ENCODE peak calls at places on chromosomes 7 and 10, in ten cellular contexts. S, O, N, M, X, A, B, R, Y and P are unnamed samples. For H3K4me1, the result is how much of the 10 kb centered on the place peaks cover.

GRCh38 chr7:134798155-134798554 is 18.7 kb downstream of the CALD1 start:
- DNase-seq in N (no peak), S (no peak), R (no peak), A (no peak), O (no peak), M (no peak), Y (no peak), X (no peak), B (no peak), P (no peak)

GRCh38 chr7:65840446-65840845 is 32.4 kb upstream of the VKORC1L1 start:
- DNase-seq in X (no peak), S (no peak), O (no peak), M (no peak), R (peak), Y (no peak), A (no peak), N (no peak), B (no peak), P (no peak)

GRCh38 chr10:69760086-69760485 is 41.6 kb upstream of the COL13A1 start:
- DNase-seq in R (no peak), S (no peak), N (no peak), X (no peak), B (no peak), M (no peak), Y (no peak), A (no peak), O (peak), P (no peak)

GRCh38 chr7:116598278-116598677 is 73.4 kb downstream of the CAV1 start:
- DNase-seq in R (no peak), X (no peak), A (no peak), S (no peak), M (no peak), O (no peak), Y (no peak), B (no peak), N (no peak), P (no peak)

GRCh38 chr7:137996386-137996851 is 5.5 kb downstream of the CREB3L2 start:
- DNase-seq in O (peak), X (no peak), B (peak), N (no peak), R (no peak), A (no peak), M (no peak), S (no peak), Y (no peak), P (no peak)

GRCh38 chr10:11149499-11149898 is 131.8 kb downstream of the CELF2 start:
- DNase-seq in M (no peak), R (no peak), Y (no peak), X (peak), A (no peak), O (no peak), N (peak), S (no peak), B (no peak), P (peak)

GRCh38 chr10:5518143-5518542 is 6.6 kb upstream of the CALML3 start:
- DNase-seq in Y (no peak), X (peak), R (no peak), S (no peak), N (no peak), O (no peak), B (no peak), M (no peak), A (no peak), P (no peak)

GRCh38 chr7:91550931-91551330 is 286.7 kb downstream of the FZD1 start:
- DNase-seq in B (no peak), S (no peak), N (no peak), X (no peak), A (no peak), O (no peak), M (no peak), Y (no peak), R (no peak), P (no peak)

GRCh38 chr10:117222552-117223412 is 18.1 kb upstream of the SLC18A2 start:
- DNase-seq in B (no peak), R (no peak), X (no peak), N (no peak), S (no peak), O (no peak), Y (no peak), M (no peak), A (no peak), P (no peak)

GRCh38 chr10:10222288-10222945 is 795.3 kb upstream of the CELF2 start:
- DNase-seq in B (no peak), Y (no peak), O (peak), A (no peak), N (no peak), S (no peak), R (no peak), M (no peak), X (no peak), P (no peak)

GRCh38 chr7:155577509-155577905 is 31.1 kb upstream of the CNPY1 start:
- DNase-seq in S (no peak), Y (no peak), O (no peak), N (no peak), A (no peak), R (no peak), B (no peak), M (no peak), X (no peak), P (no peak)

GRCh38 chr10:125473138-125473793 is 209.7 kb downstream of the TEX36 start:
- DNase-seq in O (no peak), B (no peak), M (no peak), Y (no peak), N (no peak), X (no peak), A (no peak), S (no peak), R (no peak), P (no peak)

GRCh38 chr10:71203716-71204115 is 8.7 kb upstream of the UNC5B start:
- DNase-seq in O (no peak), N (no peak), Y (no peak), M (no peak), R (no peak), B (no peak), S (no peak), A (no peak), X (no peak), P (no peak)

GRCh38 chr7:157663061-157663863 is 326.5 kb downstream of the DNAJB6 start:
- DNase-seq in Y (no peak), X (no peak), R (no peak), M (peak), S (no peak), N (no peak), O (no peak), A (no peak), B (no peak), P (no peak)

GRCh38 chr10:1366811-1367425 is 310.7 kb downstream of the WDR37 start:
- DNase-seq in B (no peak), A (no peak), Y (peak), O (no peak), M (peak), R (no peak), N (no peak), X (no peak), S (no peak), P (no peak)

GRCh38 chr10:46230615-46231014 is 56.2 kb upstream of the ANTXRL start:
- DNase-seq in N (no peak), A (no peak), S (no peak), M (no peak), R (no peak), B (no peak), Y (peak), O (no peak), X (no peak), P (no peak)

GRCh38 chr7:128859232-128860157 is 3.2 kb upstream of the ATP6V1F start:
- DNase-seq in S (no peak), A (no peak), Y (no peak), B (no peak), X (no peak), R (no peak), N (no peak), M (no peak), O (no peak), P (no peak)

GRCh38 chr10:131695814-131696165 is 205.0 kb upstream of the PPP2R2D start:
- DNase-seq in N (no peak), S (no peak), Y (no peak), R (no peak), O (no peak), M (peak), B (no peak), X (no peak), A (no peak), P (no peak)

GRCh38 chr10:95225136-95225535 is 31.1 kb downstream of the ACSM6 start:
- DNase-seq in X (no peak), Y (no peak), R (no peak), O (no peak), B (no peak), A (no peak), S (no peak), N (no peak), M (no peak), P (no peak)

GRCh38 chr7:150322114-150322832 is 882 bp upstream of the LRRC61 start:
- DNase-seq in N (peak), A (no peak), R (no peak), S (peak), O (no peak), X (no peak), Y (no peak), M (no peak), B (no peak), P (no peak)

GRCh38 chr10:88989824-88990527 is 622 bp upstream of the FAS start:
- DNase-seq in Y (peak), X (no peak), S (peak), B (no peak), R (no peak), N (no peak), A (peak), M (no peak), O (peak), P (no peak)

GRCh38 chr7:34463830-34464229 is 194.2 kb upstream of the NPSR1 start:
- DNase-seq in R (no peak), S (no peak), X (no peak), A (no peak), B (no peak), N (no peak), Y (no peak), M (no peak), O (no peak), P (no peak)

GRCh38 chr7:135620980-135621850 is 41.1 kb upstream of the STMP1 start:
- DNase-seq in M (peak), A (peak), B (no peak), R (peak), O (peak), S (peak), X (peak), N (peak), Y (no peak), P (no peak)

GRCh38 chr7:85177316-85177715 is 9.5 kb downstream of the SEMA3D start:
- DNase-seq in M (no peak), S (no peak), R (no peak), A (no peak), Y (no peak), B (no peak), X (no peak), N (no peak), O (no peak), P (no peak)

GRCh38 chr7:36794689-36795088 is 70.4 kb upstream of the AOAH start:
- DNase-seq in X (no peak), A (no peak), N (no peak), R (no peak), S (no peak), B (no peak), O (no peak), M (no peak), Y (no peak), P (no peak)

GRCh38 chr10:88555190-88555894 is 27.8 kb downstream of the RNLS start:
- DNase-seq in B (no peak), R (no peak), N (no peak), S (no peak), Y (no peak), A (no peak), O (no peak), X (no peak), M (no peak), P (no peak)

GRCh38 chr7:133290676-133291332 is 37.9 kb downstream of the EXOC4 start:
- DNase-seq in R (no peak), B (no peak), N (peak), X (no peak), A (no peak), M (no peak), S (no peak), O (peak), Y (no peak), P (no peak)

GRCh38 chr10:58587676-58588075 is 75.0 kb downstream of the BICC1 start:
- DNase-seq in M (no peak), S (no peak), A (no peak), X (no peak), N (no peak), B (no peak), R (no peak), O (no peak), Y (no peak), P (no peak)

GRCh38 chr7:151595702-151596340 is 76.1 kb upstream of the RHEB start:
- DNase-seq in X (no peak), O (no peak), N (no peak), B (no peak), M (peak), S (no peak), R (no peak), Y (peak), A (no peak), P (no peak)

DNA sequence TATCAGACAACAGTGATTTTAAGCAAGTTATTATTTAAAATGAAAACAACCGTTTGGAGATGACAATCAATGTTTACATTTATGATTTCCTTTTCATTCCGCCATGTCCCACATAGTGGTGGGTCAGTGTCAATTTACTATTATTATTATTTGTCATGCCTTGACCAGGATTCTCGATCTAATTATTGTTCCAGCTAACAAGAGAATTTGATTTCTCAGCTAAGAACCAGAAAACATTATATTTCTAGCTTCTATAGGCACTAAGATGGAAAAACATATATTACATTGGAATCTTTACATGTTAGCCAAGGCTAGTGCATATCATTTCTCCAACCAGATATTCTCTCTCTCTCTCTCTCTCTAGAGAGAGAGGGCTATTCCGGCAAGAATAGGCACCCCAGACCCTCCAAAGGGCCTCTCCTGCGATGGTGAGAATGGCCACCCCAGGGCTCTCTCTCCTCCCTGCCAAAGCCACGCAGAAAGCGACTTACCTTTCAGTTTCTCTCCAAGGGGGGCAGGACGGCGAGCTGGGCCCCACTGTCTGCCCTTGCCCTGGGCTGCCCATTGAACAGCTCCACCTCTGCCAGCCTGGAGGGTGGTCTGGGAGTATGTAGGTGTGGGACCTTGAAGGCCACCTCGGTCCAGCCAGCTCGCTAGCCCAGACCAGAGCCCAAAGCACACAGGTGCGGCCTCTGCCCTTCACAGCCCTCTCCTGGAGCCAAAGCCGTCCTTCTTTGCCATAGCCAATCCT is 2.4 kb downstream of the HOXA3 start:
- DNase-seq in N (no peak), X (peak), A (no peak), S (no peak), O (no peak), B (no peak), M (no peak), Y (peak), R (no peak), P (no peak)
- H3K4me3 ChIP-seq in N (no peak), X (peak), A (no peak), S (no peak), O (peak), B (peak), M (peak), Y (peak), R (peak), P (no peak)

GRCh38 chr10:28845009-28845682 is 167.8 kb downstream of the BAMBI start:
- DNase-seq in R (no peak), Y (no peak), X (no peak), O (peak), A (no peak), S (no peak), N (no peak), B (no peak), M (no peak), P (no peak)
- H3K4me1 ChIP-seq in R (under half), Y (under half), X (under half), O (under half), A (under half), S (under half), N (under half), B (under half), M (under half), P (under half)

DNA sequence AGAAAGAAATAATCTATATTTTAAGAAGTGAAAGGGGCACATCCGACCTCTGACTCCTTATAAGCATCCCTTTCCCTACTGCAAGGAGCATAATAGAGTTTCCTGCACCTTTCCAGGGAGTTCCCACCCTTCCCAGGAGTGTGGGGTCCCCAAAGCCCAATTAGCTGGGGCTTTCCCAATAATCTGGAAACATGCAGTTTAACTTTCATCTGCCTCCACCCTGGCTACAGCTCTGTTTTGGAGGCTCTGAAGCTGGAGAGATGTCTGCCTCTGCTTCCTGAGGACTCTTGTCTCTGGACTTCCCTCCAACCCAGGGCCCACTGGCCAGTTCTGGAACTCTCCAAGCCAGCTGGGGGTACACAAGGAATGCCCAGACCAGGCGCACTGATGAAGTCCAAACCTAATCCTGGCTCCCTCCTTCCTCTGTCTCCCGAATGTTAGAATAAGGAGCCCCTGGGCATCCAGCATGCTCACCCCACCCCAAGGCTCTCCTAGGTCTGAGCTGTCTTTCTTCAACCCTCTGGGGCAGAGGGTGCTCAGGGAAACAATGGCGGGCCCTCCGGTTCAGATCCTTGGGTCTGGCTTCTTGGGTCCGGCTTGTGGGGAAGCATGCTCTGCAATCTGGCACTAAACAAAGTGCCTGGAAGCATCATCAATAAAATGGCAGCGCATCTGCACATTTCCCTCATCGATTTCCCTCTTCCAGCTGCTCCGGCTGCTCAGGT is 13.4 kb downstream of the HOXA4 start:
- DNase-seq in S (no peak), B (no peak), O (peak), R (no peak), M (peak), N (no peak), Y (no peak), A (no peak), X (no peak), P (no peak)
- H3K27ac ChIP-seq in S (no peak), B (peak), O (peak), R (peak), M (no peak), N (no peak), Y (no peak), A (no peak), X (peak), P (no peak)

DNA sequence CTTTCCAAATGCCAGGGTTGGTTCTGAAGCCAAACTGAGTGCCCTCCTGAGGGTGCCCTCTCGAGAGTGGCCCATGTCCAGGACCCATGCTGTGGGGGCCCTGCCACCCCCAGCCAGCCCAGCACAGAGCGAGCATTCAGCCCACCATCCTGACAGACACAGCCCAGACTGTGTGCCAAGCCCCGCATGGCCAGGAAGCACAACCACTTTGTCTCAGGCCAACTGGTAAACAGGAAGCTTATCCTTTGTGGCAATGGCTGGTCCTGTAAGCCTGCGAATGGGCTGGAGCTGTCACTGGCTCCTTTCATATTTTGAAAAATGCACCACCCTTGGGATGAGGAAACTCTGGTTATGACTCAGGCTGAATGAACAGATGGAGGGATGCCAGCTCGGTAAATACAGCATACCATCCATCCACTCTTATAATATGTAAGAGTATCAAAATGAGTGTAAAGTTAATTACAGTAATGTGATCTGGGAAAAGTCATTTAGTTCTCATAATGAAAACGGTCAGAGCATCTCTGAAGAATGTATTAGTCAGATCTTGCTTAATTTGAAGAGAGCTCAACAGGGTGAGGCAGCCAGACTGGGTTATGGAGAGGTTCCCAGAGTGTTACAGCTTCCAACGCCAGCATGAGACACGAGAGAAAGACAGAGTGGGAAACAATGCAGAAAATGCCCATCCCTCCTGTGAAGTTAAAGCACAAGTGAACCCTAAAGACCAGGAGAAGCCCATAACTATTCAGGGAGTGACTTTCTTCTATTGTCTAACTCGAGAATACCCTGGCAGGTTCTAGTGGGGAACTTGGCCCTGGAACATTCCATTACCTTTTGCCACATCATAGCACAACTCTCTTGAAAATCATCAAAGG is 65.1 kb downstream of the STK17A start:
- DNase-seq in B (peak), X (peak), M (peak), Y (no peak), S (peak), A (no peak), N (no peak), R (peak), O (peak), P (no peak)
- H3K4me3 ChIP-seq in B (no peak), X (no peak), M (peak), Y (peak), S (no peak), A (no peak), N (peak), R (peak), O (peak), P (peak)

DNA sequence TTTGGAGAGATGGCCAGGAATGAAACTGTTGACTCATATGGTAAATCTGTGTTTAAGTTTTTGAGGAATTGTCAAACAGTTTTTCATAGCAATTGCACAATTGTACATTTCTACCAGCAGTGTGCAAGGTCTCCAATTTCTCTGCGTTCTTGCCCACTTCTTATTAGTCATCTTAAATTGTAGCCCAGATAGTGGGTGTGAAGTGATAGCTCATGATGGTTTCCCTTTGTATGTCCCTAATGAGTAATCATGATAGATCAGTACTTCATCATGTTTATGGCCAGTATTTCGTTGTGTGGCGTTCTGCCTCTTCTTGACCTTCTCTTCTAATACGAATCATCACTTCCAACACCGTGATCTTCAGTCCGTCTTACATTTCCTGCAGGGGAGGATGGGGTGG is 136.3 kb downstream of the DOCK1 start:
- DNase-seq in B (no peak), S (no peak), R (no peak), N (no peak), A (no peak), Y (no peak), X (no peak), O (peak), M (no peak), P (no peak)
- H3K4me1 ChIP-seq in B (under half), S (under half), R (under half), N (under half), A (under half), Y (under half), X (under half), O (under half), M (under half), P (under half)